ENCODE peak calls at places on chromosome 11, in four cellular contexts. P, E, F and G are unnamed samples.

GRCh38 chr11:61041755-61042518 is 60.4 kb upstream of the CD5 start:
- DNase-seq in P (peak; percentile 64), E (peak; percentile 69), F (peak; percentile 8), G (peak; percentile 54)

GRCh38 chr11:8068605-8069221 is 12.3 kb upstream of the TUB start:
- DNase-seq in P (peak; percentile 72), E (peak; percentile 79), F (no peak), G (peak; percentile 85)

GRCh38 chr11:13963169-13963948 is 836 bp downstream of the SPON1 start:
- DNase-seq in P (peak; percentile 29), E (peak; percentile 58), F (no peak), G (no peak)

GRCh38 chr11:128261011-128261421 is 326.3 kb downstream of the ETS1 start:
- DNase-seq in P (no peak), E (no peak), F (no peak), G (no peak)

GRCh38 chr11:128714881-128715280 is 21.0 kb downstream of the FLI1 start:
- DNase-seq in P (no peak), E (no peak), F (peak; percentile 70), G (peak; percentile 87)

GRCh38 chr11:97745515-97746050 is 1275.2 kb upstream of the CNTN5 start:
- DNase-seq in P (no peak), E (no peak), F (no peak), G (no peak)

GRCh38 chr11:2148253-2149000 is 9.2 kb upstream of the IGF2 start:
- DNase-seq in P (no peak), E (no peak), F (no peak), G (no peak)

GRCh38 chr11:63017306-63017974 is 1.8 kb upstream of the SLC22A8 start:
- DNase-seq in P (no peak), E (no peak), F (no peak), G (no peak)

GRCh38 chr11:60767388-60767811 is 10.7 kb downstream of the MS4A15 start:
- DNase-seq in P (no peak), E (no peak), F (no peak), G (no peak)

GRCh38 chr11:63572026-63572688 is 9.0 kb upstream of the PLAAT2 start:
- DNase-seq in P (no peak), E (no peak), F (no peak), G (no peak)

GRCh38 chr11:79809487-79809886 is 368.7 kb upstream of the TENM4 start:
- DNase-seq in P (no peak), E (peak; percentile 10), F (peak; percentile 10), G (no peak)

GRCh38 chr11:45852712-45853101 is 5.4 kb downstream of the CRY2 start:
- DNase-seq in P (peak; percentile 63), E (no peak), F (no peak), G (no peak)

GRCh38 chr11:61384271-61385242 is 7.8 kb upstream of the TMEM216 start:
- DNase-seq in P (no peak), E (peak; percentile 19), F (peak; percentile 52), G (no peak)

GRCh38 chr11:58927393-58928081 is 11.8 kb upstream of the GLYATL1 start:
- DNase-seq in P (no peak), E (peak; percentile 90), F (no peak), G (peak; percentile 78)

GRCh38 chr11:64720640-64721358 is 2.2 kb downstream of the NRXN2 start:
- DNase-seq in P (no peak), E (no peak), F (no peak), G (no peak)

GRCh38 chr11:3834349-3835099 is 6.2 kb downstream of the RHOG start:
- DNase-seq in P (peak; percentile 62), E (no peak), F (no peak), G (no peak)

GRCh38 chr11:108734956-108735559 is 70.2 kb downstream of the DDX10 start:
- DNase-seq in P (no peak), E (peak; percentile 17), F (peak; percentile 52), G (peak; percentile 14)

GRCh38 chr11:3824714-3825472 is 15.9 kb downstream of the RHOG start:
- DNase-seq in P (peak; percentile 41), E (peak; percentile 50), F (peak; percentile 46), G (no peak)

GRCh38 chr11:47328449-47329390 is 23.8 kb downstream of the MYBPC3 start:
- DNase-seq in P (peak; percentile 16), E (peak; percentile 2), F (no peak), G (no peak)

GRCh38 chr11:69685348-69685747 is 10.2 kb upstream of the LTO1 start:
- DNase-seq in P (no peak), E (no peak), F (no peak), G (no peak)
- H3K4me3 ChIP-seq in P (no peak overlapping the region), E (no peak overlapping the region), F (no peak overlapping the region), G (no peak overlapping the region)

GRCh38 chr11:11366793-11367192 is 13.7 kb upstream of the CSNK2A3 start:
- DNase-seq in P (no peak), E (no peak), F (no peak), G (no peak)

GRCh38 chr11:11372461-11372860 is 19.4 kb upstream of the CSNK2A3 start:
- DNase-seq in P (no peak), E (no peak), F (no peak), G (no peak)

GRCh38 chr11:11374358-11375148 is 21.5 kb upstream of the CSNK2A3 start:
- DNase-seq in P (no peak), E (no peak), F (peak; percentile 9), G (no peak)

GRCh38 chr11:11373934-11374333 is 20.9 kb upstream of the CSNK2A3 start:
- DNase-seq in P (no peak), E (no peak), F (no peak), G (no peak)

GRCh38 chr11:11370263-11371060 is 17.4 kb upstream of the CSNK2A3 start:
- DNase-seq in P (no peak), E (no peak), F (no peak), G (no peak)
- TF ChIP-seq CTCF in P (no peak), E (no peak), F (no peak), G (no peak)

GRCh38 chr11:17014321-17014773 is at the start of gene PLEKHA7:
- DNase-seq in P (no peak), E (peak; percentile 75), F (no peak), G (no peak)

GRCh38 chr11:17012712-17013547 is 1.3 kb downstream of the PLEKHA7 start:
- DNase-seq in P (no peak), E (peak; percentile 71), F (peak; percentile 94), G (peak; percentile 85)

GRCh38 chr11:17014774-17015638 is 792 bp upstream of the PLEKHA7 start:
- DNase-seq in P (no peak), E (peak; percentile 72), F (peak; percentile 90), G (peak; percentile 67)

GRCh38 chr11:17012179-17012578 is 2.0 kb downstream of the PLEKHA7 start:
- DNase-seq in P (no peak), E (no peak), F (no peak), G (no peak)

GRCh38 chr11:17013548-17014320 is 480 bp downstream of the PLEKHA7 start:
- DNase-seq in P (no peak), E (peak; percentile 67), F (no peak), G (no peak)
- H3K4me3 ChIP-seq in P (peak overlapping the region; percentile 82), E (peak overlapping the region; percentile 83), F (peak overlapping the region; percentile 53), G (peak overlapping the region; percentile 50)

DNA sequence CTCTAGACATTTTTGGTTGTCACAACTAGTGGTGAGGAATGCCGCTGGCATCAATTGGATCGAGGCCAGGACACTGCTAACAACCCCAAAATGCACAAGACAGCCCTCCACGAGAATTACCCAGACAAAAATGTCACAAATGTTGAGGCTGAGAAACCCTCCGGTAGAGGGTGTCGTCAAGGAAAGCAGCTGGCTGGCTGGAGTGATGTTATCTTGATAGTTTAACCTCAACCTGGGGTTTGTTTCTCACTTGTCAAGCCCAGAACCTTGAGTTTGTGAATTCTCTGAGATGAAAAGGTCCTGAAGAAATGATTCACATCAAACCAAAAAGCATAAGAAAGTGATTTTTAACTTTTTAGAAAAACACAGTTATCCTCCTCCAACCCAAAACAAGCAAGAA is 21.1 kb upstream of the TMPRSS13 start:
- DNase-seq in P (no peak), E (no peak), F (no peak), G (no peak)
- TF ChIP-seq CTCF in P (no peak), E (peak; percentile 42), F (peak; percentile 35), G (peak; percentile 15)

GRCh38 chr11:68912254-68912653 is 8.6 kb downstream of the IGHMBP2 start:
- DNase-seq in P (no peak), E (no peak), F (no peak), G (no peak)

GRCh38 chr11:68913188-68913587 is 9.5 kb downstream of the IGHMBP2 start:
- DNase-seq in P (no peak), E (no peak), F (no peak), G (no peak)

GRCh38 chr11:68914761-68915160 is 11.1 kb downstream of the IGHMBP2 start:
- DNase-seq in P (no peak), E (no peak), F (no peak), G (no peak)

GRCh38 chr11:68911731-68912130 is 8.0 kb downstream of the IGHMBP2 start:
- DNase-seq in P (no peak), E (no peak), F (no peak), G (no peak)

GRCh38 chr11:68916439-68916838 is 12.7 kb downstream of the IGHMBP2 start:
- DNase-seq in P (no peak), E (no peak), F (no peak), G (no peak)
- H3K4me3 ChIP-seq in P (no peak overlapping the region), E (no peak overlapping the region), F (no peak overlapping the region), G (no peak overlapping the region)

GRCh38 chr11:11076879-11077278 is 219.0 kb upstream of the ZBED5 start:
- DNase-seq in P (no peak), E (no peak), F (no peak), G (no peak)

GRCh38 chr11:11077898-11078297 is 220.0 kb upstream of the ZBED5 start:
- DNase-seq in P (no peak), E (no peak), F (no peak), G (no peak)

GRCh38 chr11:11075515-11076171 is 217.8 kb upstream of the ZBED5 start:
- DNase-seq in P (no peak), E (no peak), F (no peak), G (no peak)

GRCh38 chr11:11076276-11076675 is 218.4 kb upstream of the ZBED5 start:
- DNase-seq in P (no peak), E (no peak), F (no peak), G (no peak)

GRCh38 chr11:11078344-11078743 is 220.5 kb upstream of the ZBED5 start:
- DNase-seq in P (no peak), E (no peak), F (peak; percentile 21), G (peak; percentile 2)
- TF ChIP-seq CTCF in P (no peak), E (no peak), F (no peak), G (no peak)

GRCh38 chr11:68694404-68695297 is 10.3 kb downstream of the GAL start:
- DNase-seq in P (no peak), E (no peak), F (no peak), G (no peak)
- H3K4me3 ChIP-seq in P (no peak overlapping the region), E (no peak overlapping the region), F (no peak overlapping the region), G (no peak overlapping the region)

DNA sequence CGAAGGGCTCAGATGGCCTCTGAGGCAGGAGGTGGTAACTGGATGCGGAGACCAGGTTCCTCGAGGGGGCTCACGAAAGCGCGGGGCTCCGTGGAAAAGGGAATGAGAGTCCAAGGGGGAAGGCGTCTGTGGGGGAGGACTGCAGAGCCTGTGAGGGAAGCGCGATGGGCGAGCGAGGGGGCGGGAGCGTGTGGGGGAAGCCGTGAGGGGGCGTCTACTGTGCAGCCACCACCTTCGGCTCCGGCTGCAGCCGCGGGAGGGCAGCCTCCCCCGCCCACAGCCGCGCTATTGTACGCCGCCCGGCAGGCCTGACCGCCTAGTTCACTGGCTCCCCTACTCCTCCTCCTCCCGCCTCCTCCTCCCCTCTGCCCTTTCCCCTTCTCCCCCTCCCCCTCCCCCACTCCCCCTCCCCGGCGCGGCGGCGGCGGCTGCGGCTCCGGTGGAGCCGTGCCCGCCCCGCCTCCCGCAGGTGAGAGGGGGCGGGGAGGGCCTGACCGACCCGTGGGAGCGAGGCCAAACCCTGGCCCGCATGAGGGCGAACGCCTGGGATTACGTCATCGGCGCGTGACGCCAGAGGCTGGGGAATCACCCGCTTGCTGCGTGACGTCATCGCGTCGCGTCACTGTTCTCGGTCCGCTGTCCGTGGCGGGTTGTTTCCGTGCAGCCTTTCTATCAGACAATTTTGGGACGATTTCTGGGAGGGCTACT is at the start of gene PAK1:
- DNase-seq in P (peak; percentile 73), E (peak; percentile 98), F (peak; percentile 77), G (peak; percentile 76)
- TF ChIP-seq CTCF in P (peak; percentile 13), E (peak; percentile 43), F (peak; percentile 44), G (no peak)